ENCODE peak calls at places on chromosomes 13 and 19, in four cellular contexts. Q, W, P and E are unnamed samples.

GRCh38 chr19:33606556-33606955 is 15.2 kb upstream of the CHST8 start:
- DNase-seq in W (no peak), P (no peak), Q (no peak), E (no peak)

GRCh38 chr13:108365255-108365654 is 95.7 kb downstream of the TNFSF13B start:
- DNase-seq in P (no peak), Q (no peak), W (no peak), E (no peak)

GRCh38 chr13:20375871-20376270 is 143.8 kb upstream of the GJB6 start:
- DNase-seq in Q (no peak), W (no peak), P (no peak), E (no peak)

GRCh38 chr13:29993716-29994488 is 143.5 kb upstream of the UBL3 start:
- DNase-seq in W (no peak), P (no peak), Q (no peak), E (no peak)

GRCh38 chr19:29573486-29573885 is 32.6 kb upstream of the POP4 start:
- DNase-seq in W (no peak), P (no peak), Q (no peak), E (no peak)

GRCh38 chr13:75787249-75787940 is 151.3 kb downstream of the LMO7 start:
- DNase-seq in W (no peak), P (no peak), Q (no peak), E (no peak)

GRCh38 chr13:49649244-49649962 is 21.1 kb downstream of the ARL11 start:
- DNase-seq in W (no peak), P (peak; percentile 33), Q (no peak), E (no peak)

GRCh38 chr13:98450495-98451167 is 126.3 kb downstream of the STK24 start:
- DNase-seq in P (peak; percentile 19), Q (no peak), W (no peak), E (no peak)

GRCh38 chr13:99969368-99969933 is 2.1 kb downstream of the ZIC5 start:
- DNase-seq in Q (peak; percentile 12), P (no peak), W (no peak), E (no peak)

GRCh38 chr13:36891752-36892151 is 28.3 kb downstream of the SMAD9 start:
- DNase-seq in P (no peak), Q (no peak), W (no peak), E (no peak)

GRCh38 chr19:46574533-46574932 is 26.6 kb upstream of the CALM3 start:
- DNase-seq in Q (peak; percentile 59), W (no peak), P (no peak), E (no peak)

GRCh38 chr19:2720777-2721569 is at the start of gene DIRAS1:
- DNase-seq in Q (no peak), W (no peak), P (no peak), E (peak; percentile 44)

GRCh38 chr13:62320129-62320724 is 904.6 kb upstream of the PCDH20 start:
- DNase-seq in P (peak; percentile 22), Q (peak; percentile 1), W (peak; percentile 36), E (peak; percentile 73)

GRCh38 chr13:75264611-75265010 is 217.4 kb downstream of the TBC1D4 start:
- DNase-seq in P (no peak), W (no peak), Q (no peak), E (no peak)

GRCh38 chr13:77523834-77524728 is 11.4 kb upstream of the SCEL start:
- DNase-seq in Q (no peak), W (no peak), P (no peak), E (no peak)

GRCh38 chr19:21569497-21569870 is 64.1 kb downstream of the ZNF429 start:
- DNase-seq in Q (no peak), W (no peak), P (no peak), E (no peak)

GRCh38 chr13:93771782-93772181 is 545.2 kb downstream of the GPC6 start:
- DNase-seq in P (no peak), W (no peak), Q (no peak), E (no peak)

GRCh38 chr19:47100290-47100689 is 13.3 kb downstream of the ZC3H4 start:
- DNase-seq in W (no peak), Q (peak; percentile 18), P (no peak), E (no peak)

GRCh38 chr19:29015569-29015968 is 197.4 kb downstream of the UQCRFS1 start:
- DNase-seq in P (no peak), W (no peak), Q (no peak), E (no peak)

GRCh38 chr13:103386341-103386740 is 320.1 kb upstream of the SLC10A2 start:
- DNase-seq in W (no peak), Q (no peak), P (no peak), E (no peak)

GRCh38 chr13:75416327-75417005 is 65.5 kb downstream of the TBC1D4 start:
- DNase-seq in Q (no peak), W (peak; percentile 36), P (no peak), E (no peak)

GRCh38 chr19:4414800-4415251 is 12.4 kb downstream of the CHAF1A start:
- DNase-seq in P (no peak), Q (no peak), W (no peak), E (peak; percentile 59)

GRCh38 chr13:111058796-111059506 is 56.2 kb upstream of the ARHGEF7 start:
- DNase-seq in Q (no peak), W (no peak), P (no peak), E (no peak)

GRCh38 chr13:46295531-46296464 is 84.1 kb downstream of the LRRC63 start:
- DNase-seq in P (no peak), Q (peak; percentile 22), W (peak; percentile 28), E (no peak)

GRCh38 chr19:54462713-54463530 is 656 bp downstream of the LENG9 start:
- DNase-seq in Q (no peak), W (no peak), P (peak; percentile 54), E (no peak)
- TF ChIP-seq TARDBP in Q (no peak), W (no peak), P (peak; percentile 44), E (no peak)

GRCh38 chr19:13880059-13880672 is 3.2 kb downstream of the NANOS3 start:
- DNase-seq in Q (peak; percentile 98), P (peak; percentile 85), W (peak; percentile 84), E (peak; percentile 96)

GRCh38 chr19:13882419-13882795 is 5.5 kb downstream of the NANOS3 start:
- DNase-seq in W (no peak), P (no peak), Q (no peak), E (no peak)

GRCh38 chr19:13882841-13883240 is 5.9 kb downstream of the NANOS3 start:
- DNase-seq in P (no peak), Q (no peak), W (no peak), E (no peak)

GRCh38 chr19:13881231-13881691 is 4.3 kb downstream of the NANOS3 start:
- DNase-seq in P (peak; percentile 45), Q (no peak), W (no peak), E (no peak)

GRCh38 chr19:13881692-13882418 is 4.9 kb downstream of the NANOS3 start:
- DNase-seq in Q (no peak), P (no peak), W (no peak), E (no peak)
- TF ChIP-seq FOXM1 in Q (no peak), P (no peak), W (no peak), E (no peak)

DNA sequence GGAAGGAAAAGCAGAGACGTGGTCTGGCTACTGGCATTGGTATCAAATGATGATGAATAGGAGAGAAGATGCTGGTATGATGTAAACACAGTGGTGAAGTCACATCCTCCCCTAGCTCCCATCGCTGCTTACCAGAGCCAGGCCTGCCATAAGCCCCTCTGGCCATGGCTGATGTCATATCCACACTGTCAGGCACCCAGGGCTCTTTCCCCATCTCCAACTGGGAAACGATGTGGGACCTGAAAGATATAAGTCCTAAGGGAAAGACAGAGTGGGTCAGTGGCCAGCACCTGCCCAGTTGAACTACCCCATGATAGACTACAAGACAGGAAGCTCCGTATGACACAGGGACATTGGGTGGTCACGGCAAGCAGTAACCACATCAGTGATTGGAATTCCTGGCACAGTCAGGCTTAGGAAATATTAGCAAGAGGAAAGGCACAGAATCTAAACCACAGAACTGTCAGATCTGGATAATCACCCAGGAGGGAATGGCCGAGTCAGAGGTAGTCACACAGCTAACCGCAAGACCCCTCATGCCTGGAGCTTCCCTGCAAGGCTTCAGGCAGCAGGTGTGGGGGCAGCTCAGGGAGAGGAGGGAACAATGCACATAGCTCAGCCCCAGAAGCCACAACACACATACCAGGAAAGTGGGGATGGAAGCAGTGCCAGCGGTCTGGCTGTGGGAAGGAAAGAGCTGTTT is 3.8 kb downstream of the ZNF792 start:
- DNase-seq in W (no peak), Q (no peak), P (no peak), E (no peak)
- TF ChIP-seq TARDBP in W (no peak), Q (no peak), P (no peak), E (no peak)

GRCh38 chr19:35347171-35347929 is at the start of gene FFAR1:
- DNase-seq in W (peak; percentile 96), Q (no peak), P (no peak), E (no peak)
- TF ChIP-seq FOXM1 in W (peak; percentile 58), Q (no peak), P (no peak), E (no peak)

GRCh38 chr13:69319659-69320058 is 788.0 kb upstream of the ATXN8OS start:
- DNase-seq in P (no peak), W (no peak), Q (no peak), E (no peak)

GRCh38 chr13:69324109-69324886 is 783.3 kb upstream of the ATXN8OS start:
- DNase-seq in Q (no peak), W (no peak), P (peak; percentile 3), E (peak; percentile 31)
- TF ChIP-seq TARDBP in Q (no peak), W (no peak), P (no peak), E (no peak)

GRCh38 chr13:48501705-48502104 is 31.2 kb downstream of the RCBTB2 start:
- DNase-seq in W (no peak), Q (no peak), P (no peak), E (no peak)
- TF ChIP-seq FOXM1 in W (no peak), Q (no peak), P (no peak), E (no peak)

DNA sequence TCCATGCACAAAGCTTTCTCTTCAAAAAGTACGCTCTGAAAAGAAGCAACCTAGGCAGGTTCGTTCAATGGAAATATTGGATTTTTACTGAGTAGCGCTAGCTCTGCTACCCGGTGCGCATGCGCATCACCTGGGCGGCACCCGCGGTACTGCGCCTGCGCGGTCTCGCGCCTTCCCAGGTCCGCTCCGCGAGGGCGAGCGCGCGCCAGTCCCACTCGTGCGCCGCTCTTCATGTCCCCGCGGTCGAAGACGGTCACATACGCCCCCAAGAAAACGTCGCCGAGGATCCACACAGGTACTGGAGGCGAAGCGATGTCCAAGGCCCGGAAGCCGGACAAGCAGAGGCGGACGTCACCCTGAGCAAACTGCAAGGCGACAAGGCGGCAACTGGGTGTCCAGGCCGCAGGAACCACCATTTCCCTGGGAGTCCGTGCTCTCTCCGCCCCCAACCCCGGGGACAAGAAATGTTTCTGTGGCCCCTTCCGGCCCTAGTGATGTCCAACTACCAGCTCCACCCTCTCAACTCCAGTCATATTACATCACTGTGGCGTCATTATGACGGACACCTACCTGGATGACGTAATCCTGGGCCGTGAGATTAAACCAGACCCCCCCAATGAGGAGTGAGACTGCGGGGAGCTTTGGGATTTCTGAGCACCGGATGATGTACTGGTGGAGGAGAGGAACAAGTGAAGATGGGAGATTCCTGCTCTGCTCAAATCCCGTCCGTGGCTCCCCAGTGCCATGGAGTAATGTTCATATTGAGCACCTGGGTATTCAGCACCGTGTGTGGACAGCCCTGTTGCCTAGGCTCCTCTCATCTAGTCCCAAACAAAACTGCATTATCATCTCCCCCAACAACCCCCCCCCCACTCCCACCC is 4.8 kb upstream of the KCNC3 start:
- DNase-seq in W (no peak), Q (peak; percentile 90), P (no peak), E (peak; percentile 93)
- TF ChIP-seq TARDBP in W (no peak), Q (peak; percentile 97), P (no peak), E (peak; percentile 91)

GRCh38 chr13:83987394-83987793 is 105.1 kb upstream of the SLITRK1 start:
- DNase-seq in P (no peak), Q (no peak), W (no peak), E (no peak)
- TF ChIP-seq FOXM1 in P (no peak), Q (no peak), W (no peak), E (no peak)

GRCh38 chr19:40174087-40174486 is 17.1 kb upstream of the MAP3K10 start:
- DNase-seq in P (no peak), W (no peak), Q (no peak), E (no peak)
- TF ChIP-seq TARDBP in P (no peak), W (no peak), Q (no peak), E (no peak)